ENCODE peak calls at places on chromosomes 16 and 17, in six cellular contexts. P is left colon, V is mesothelial cell of epicardium, S is SW 1271, K is neural progenitor cell, B is GM23248. M is an unnamed sample.

GRCh38 chr17:2892305-2892971 is 96.2 kb downstream of the RAP1GAP2 start:
- DNase-seq in P (no peak), V (no peak), S (peak), K (no peak), B (peak), M (no peak)

GRCh38 chr16:89300311-89300975 is 82.9 kb downstream of the ZNF778 start:
- DNase-seq in P (no peak), V (no peak), S (no peak), K (no peak), B (no peak), M (no peak)

GRCh38 chr16:28910046-28911031 is 14.7 kb downstream of the RABEP2 start:
- DNase-seq in P (peak), V (no peak), S (no peak), K (no peak), B (no peak), M (no peak)

GRCh38 chr16:85917959-85918358 is 19.0 kb downstream of the IRF8 start:
- DNase-seq in P (no peak), V (no peak), S (no peak), K (no peak), B (no peak), M (no peak)

GRCh38 chr16:81659249-81659648 is 119.8 kb upstream of the PLCG2 start:
- DNase-seq in P (no peak), V (no peak), S (no peak), K (no peak), B (no peak), M (no peak)

GRCh38 chr17:32156656-32157055 is 14.4 kb downstream of the RHOT1 start:
- DNase-seq in P (no peak), V (no peak), S (no peak), K (no peak), B (no peak), M (no peak)

GRCh38 chr16:637081-638018 is 1.2 kb upstream of the METTL26 start:
- DNase-seq in P (peak), V (no peak), S (no peak), K (peak), B (peak), M (peak)

GRCh38 chr17:40350410-40351184 is 13.9 kb downstream of the GJD3 start:
- DNase-seq in P (no peak), V (peak), S (no peak), K (peak), B (no peak), M (no peak)

GRCh38 chr17:7656958-7657715 is 6.4 kb downstream of the ATP1B2 start:
- DNase-seq in P (peak), V (no peak), S (no peak), K (peak), B (no peak), M (no peak)

GRCh38 chr17:78472035-78472905 is 93.8 kb downstream of the PGS1 start:
- DNase-seq in P (no peak), V (no peak), S (no peak), K (no peak), B (no peak), M (no peak)

GRCh38 chr16:81409016-81409556 is 35.5 kb upstream of the CMIP start:
- DNase-seq in P (no peak), V (no peak), S (no peak), K (no peak), B (no peak), M (no peak)

GRCh38 chr17:40089085-40089895 is 11.1 kb downstream of the NR1D1 start:
- DNase-seq in P (no peak), V (no peak), S (no peak), K (no peak), B (no peak), M (no peak)

GRCh38 chr17:66123163-66123562 is 68.8 kb downstream of the CEP112 start:
- DNase-seq in P (no peak), V (no peak), S (no peak), K (peak), B (peak), M (no peak)

GRCh38 chr17:31919802-31920525 is 16.8 kb upstream of the SUZ12 start:
- DNase-seq in P (no peak), V (no peak), S (no peak), K (no peak), B (peak), M (no peak)

GRCh38 chr16:88854306-88855111 is 2.2 kb downstream of the GALNS start:
- DNase-seq in P (peak), V (no peak), S (no peak), K (no peak), B (no peak), M (no peak)